ENCODE peak calls at places on chromosomes 16 and 17, in seven cellular contexts. One of them, this sample, is unnamed.

GRCh38 chr16:28502290-28502689 is 4.3 kb downstream of the IL27 start:
- DNase-seq in K562: no peak
- DNase-seq in SK-N-SH: no peak
- DNase-seq in tibial nerve: no peak
- DNase-seq in ovary: no peak
- DNase-seq in sigmoid colon: no peak
- DNase-seq in A549: no peak
- DNase-seq in this sample: no peak

GRCh38 chr16:86604436-86605220 is 26.3 kb downstream of the FOXL1 start:
- DNase-seq in K562: no peak
- DNase-seq in SK-N-SH: no peak
- DNase-seq in tibial nerve: no peak
- DNase-seq in ovary: no peak
- DNase-seq in sigmoid colon: no peak
- DNase-seq in A549: no peak
- DNase-seq in this sample: no peak

GRCh38 chr16:80804061-80804450 is 342 bp downstream of the CDYL2 start:
- DNase-seq in K562: no peak
- DNase-seq in SK-N-SH: no peak
- DNase-seq in tibial nerve: no peak
- DNase-seq in ovary: no peak
- DNase-seq in sigmoid colon: no peak
- DNase-seq in A549: peak; percentile 32
- DNase-seq in this sample: peak; percentile 34

GRCh38 chr16:47236716-47237115 is 93.0 kb upstream of the NETO2 start:
- DNase-seq in K562: no peak
- DNase-seq in SK-N-SH: no peak
- DNase-seq in tibial nerve: no peak
- DNase-seq in ovary: no peak
- DNase-seq in sigmoid colon: no peak
- DNase-seq in A549: no peak
- DNase-seq in this sample: no peak

GRCh38 chr17:77280304-77280910 is 139.6 kb downstream of the SEC14L1 start:
- DNase-seq in K562: no peak
- DNase-seq in SK-N-SH: peak; percentile 33
- DNase-seq in tibial nerve: no peak
- DNase-seq in ovary: no peak
- DNase-seq in sigmoid colon: no peak
- DNase-seq in A549: no peak
- DNase-seq in this sample: peak; percentile 65

GRCh38 chr17:81523139-81524062 is 4.8 kb upstream of the FSCN2 start:
- DNase-seq in K562: peak; percentile 56
- DNase-seq in SK-N-SH: peak; percentile 85
- DNase-seq in tibial nerve: no peak
- DNase-seq in ovary: no peak
- DNase-seq in sigmoid colon: peak; percentile 83
- DNase-seq in A549: no peak
- DNase-seq in this sample: no peak

GRCh38 chr17:28982191-28982793 is 23.5 kb downstream of the SEZ6 start:
- DNase-seq in K562: no peak
- DNase-seq in SK-N-SH: no peak
- DNase-seq in tibial nerve: no peak
- DNase-seq in ovary: no peak
- DNase-seq in sigmoid colon: no peak
- DNase-seq in A549: no peak
- DNase-seq in this sample: peak; percentile 16

GRCh38 chr16:84180519-84181140 is 6.2 kb downstream of the TAF1C start:
- DNase-seq in K562: peak; percentile 42
- DNase-seq in SK-N-SH: no peak
- DNase-seq in tibial nerve: no peak
- DNase-seq in ovary: no peak
- DNase-seq in sigmoid colon: no peak
- DNase-seq in A549: no peak
- DNase-seq in this sample: no peak

GRCh38 chr16:28912558-28912957 is 12.5 kb downstream of the RABEP2 start:
- DNase-seq in K562: peak; percentile 6
- DNase-seq in SK-N-SH: no peak
- DNase-seq in tibial nerve: no peak
- DNase-seq in ovary: no peak
- DNase-seq in sigmoid colon: no peak
- DNase-seq in A549: no peak
- DNase-seq in this sample: no peak

DNA sequence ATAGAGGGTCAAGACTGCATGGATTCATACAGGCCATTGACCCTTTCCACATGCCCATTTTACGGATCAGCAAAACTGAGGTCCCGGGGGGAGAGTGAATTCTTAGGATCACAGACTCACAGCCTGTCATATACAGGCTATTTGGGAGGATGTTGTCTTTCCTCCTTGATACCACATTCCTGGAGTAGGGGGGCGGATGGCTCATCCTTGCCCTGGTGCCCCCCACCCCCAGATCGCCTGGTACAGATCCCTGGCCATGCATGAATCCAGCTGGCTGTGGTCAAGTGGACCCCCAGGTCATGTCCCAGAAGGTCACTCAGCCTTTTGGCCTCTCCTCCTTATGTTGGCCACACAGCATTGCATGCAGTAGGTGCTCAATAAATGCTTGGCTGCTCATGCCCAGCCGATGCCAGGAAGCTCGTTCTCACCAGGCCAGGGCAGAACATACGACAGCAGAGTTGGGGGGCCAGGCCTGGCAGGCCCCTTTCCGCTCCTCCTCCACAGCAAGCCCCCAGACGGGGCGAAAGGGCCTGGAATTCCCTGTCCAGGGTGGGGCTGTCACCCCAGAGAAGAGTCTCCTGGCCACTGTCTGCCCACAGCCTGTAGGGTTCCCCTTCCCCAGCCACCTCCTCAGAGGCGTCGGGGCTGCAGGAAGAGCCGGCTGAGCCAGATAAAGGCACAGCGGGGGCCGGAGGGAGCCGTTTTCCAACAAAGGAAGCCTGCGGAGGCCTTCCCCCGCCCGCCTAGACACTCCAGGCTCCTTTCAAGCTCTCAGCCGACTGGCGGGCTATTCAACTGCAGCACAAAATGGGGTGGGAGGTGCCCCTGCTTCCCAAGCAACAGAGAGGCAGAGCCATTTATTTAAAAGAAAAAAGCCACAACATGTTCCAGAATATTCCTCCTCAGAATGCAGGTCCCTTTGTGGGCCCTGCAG is 215.7 kb upstream of the CIBAR2 start:
- DNase-seq in K562: peak; percentile 79
- DNase-seq in SK-N-SH: no peak
- DNase-seq in tibial nerve: no peak
- DNase-seq in ovary: no peak
- DNase-seq in sigmoid colon: no peak
- DNase-seq in A549: no peak
- DNase-seq in this sample: no peak
- TF ChIP-seq EP300 in K562: peak; percentile 79
- TF ChIP-seq EP300 in SK-N-SH: no peak
- TF ChIP-seq EP300 in tibial nerve: no peak
- TF ChIP-seq EP300 in ovary: no peak
- TF ChIP-seq EP300 in sigmoid colon: no peak
- TF ChIP-seq EP300 in A549: no peak
- TF ChIP-seq EP300 in this sample: no peak

DNA sequence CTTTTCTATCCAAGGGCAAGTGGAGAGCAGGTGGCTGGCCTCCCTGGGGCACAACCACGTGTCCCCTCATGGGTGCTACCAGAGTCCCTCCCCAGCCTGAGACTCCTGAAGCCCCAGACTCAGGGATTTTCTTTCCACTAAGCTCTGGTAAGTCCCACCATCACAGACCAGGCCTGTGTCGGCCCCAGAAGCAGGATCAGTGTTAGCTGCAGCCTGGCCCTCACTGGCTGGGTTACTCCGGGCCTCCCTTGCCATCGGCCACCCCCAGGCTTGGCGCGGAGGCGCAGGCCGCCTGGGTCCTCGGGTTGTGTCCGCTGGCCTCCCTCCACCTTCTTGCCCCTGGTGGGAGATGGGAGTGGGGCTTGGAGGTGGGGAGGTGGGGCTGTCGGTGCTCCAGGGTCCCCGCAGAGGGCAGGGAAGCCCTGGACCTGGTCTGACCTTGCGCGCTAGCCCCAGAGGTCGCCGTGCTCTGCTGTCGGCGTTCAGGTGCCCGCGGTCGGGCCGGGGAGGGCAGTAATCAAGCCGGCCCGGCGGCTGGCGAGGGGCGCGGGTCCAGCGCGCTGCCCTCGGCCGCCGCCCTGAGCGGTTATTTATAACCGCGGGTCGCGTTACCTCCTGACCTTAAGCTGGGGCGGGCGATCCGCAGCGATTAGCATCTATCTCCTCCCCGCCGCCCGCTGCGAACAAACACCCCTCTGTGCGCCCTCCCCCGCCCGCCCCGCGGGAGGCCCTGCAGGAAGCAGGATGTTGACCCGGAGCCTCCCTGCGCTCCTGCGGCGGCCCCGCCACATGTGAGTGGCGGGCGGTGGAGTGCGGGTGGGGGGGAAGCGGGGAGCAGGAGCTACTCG is 78.1 kb upstream of the TOB1 start:
- DNase-seq in K562: peak; percentile 95
- DNase-seq in SK-N-SH: peak; percentile 92
- DNase-seq in tibial nerve: peak; percentile 72
- DNase-seq in ovary: peak; percentile 62
- DNase-seq in sigmoid colon: peak; percentile 88
- DNase-seq in A549: peak; percentile 97
- DNase-seq in this sample: peak; percentile 92
- TF ChIP-seq EP300 in K562: peak; percentile 76
- TF ChIP-seq EP300 in SK-N-SH: peak; percentile 29
- TF ChIP-seq EP300 in tibial nerve: peak; percentile 56
- TF ChIP-seq EP300 in ovary: no peak
- TF ChIP-seq EP300 in sigmoid colon: no peak
- TF ChIP-seq EP300 in A549: peak; percentile 88
- TF ChIP-seq EP300 in this sample: no peak

DNA sequence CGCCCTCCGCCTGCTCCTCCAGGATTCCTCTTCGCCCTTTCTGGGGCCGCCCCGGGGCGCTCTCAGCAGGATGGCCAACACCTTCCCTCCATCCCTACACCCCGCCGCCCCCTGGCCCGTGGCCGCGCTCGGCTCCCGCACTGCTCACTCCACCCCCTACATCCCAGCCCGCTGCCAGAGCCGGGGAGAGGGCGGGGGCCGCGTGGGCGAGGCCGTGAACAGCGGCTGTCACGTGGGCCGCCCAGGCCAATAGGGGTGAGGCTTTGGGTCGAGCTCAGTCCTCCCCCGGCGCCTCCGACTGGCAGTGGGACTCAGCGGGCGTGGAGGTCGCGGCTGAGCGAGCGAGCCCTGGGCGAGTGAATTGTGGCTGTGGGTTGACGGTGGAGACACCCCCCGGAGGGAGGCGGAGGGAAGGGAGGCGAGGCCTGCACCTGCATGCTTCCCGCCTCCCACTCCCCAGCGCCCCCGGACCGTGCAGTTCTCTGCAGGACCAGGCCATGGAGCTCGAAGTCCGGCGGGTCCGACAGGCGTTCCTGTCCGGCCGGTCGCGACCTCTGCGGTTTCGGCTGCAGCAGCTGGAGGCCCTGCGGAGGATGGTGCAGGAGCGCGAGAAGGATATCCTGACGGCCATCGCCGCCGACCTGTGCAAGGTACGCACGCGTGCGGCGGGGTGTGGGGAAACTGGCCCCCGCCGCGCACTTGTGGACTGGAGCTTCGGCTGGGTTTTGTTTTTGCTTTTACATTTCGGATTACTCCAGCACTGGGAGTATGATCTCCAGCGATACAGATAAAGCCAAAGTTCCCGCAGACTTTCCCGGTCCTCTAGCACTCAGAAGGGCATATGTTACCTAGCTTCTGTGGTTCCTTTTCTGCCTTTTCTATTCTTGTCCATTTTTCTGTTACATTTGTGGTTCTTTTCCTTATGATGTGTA is at the start of gene ALDH3A2:
- DNase-seq in K562: peak; percentile 87
- DNase-seq in SK-N-SH: peak; percentile 99
- DNase-seq in tibial nerve: peak; percentile 97
- DNase-seq in ovary: peak; percentile 97
- DNase-seq in sigmoid colon: peak; percentile 98
- DNase-seq in A549: peak; percentile 99
- DNase-seq in this sample: peak; percentile 97
- TF ChIP-seq EP300 in K562: no peak
- TF ChIP-seq EP300 in SK-N-SH: no peak
- TF ChIP-seq EP300 in tibial nerve: peak; percentile 54
- TF ChIP-seq EP300 in ovary: no peak
- TF ChIP-seq EP300 in sigmoid colon: no peak
- TF ChIP-seq EP300 in A549: no peak
- TF ChIP-seq EP300 in this sample: no peak

GRCh38 chr17:50161023-50161910 is 4.5 kb upstream of the SGCA start:
- DNase-seq in K562: peak; percentile 99
- DNase-seq in SK-N-SH: peak; percentile 100
- DNase-seq in tibial nerve: peak; percentile 85
- DNase-seq in ovary: peak; percentile 95
- DNase-seq in sigmoid colon: peak; percentile 96
- DNase-seq in A549: peak; percentile 92
- DNase-seq in this sample: peak; percentile 94
- TF ChIP-seq EP300 in K562: peak; percentile 25
- TF ChIP-seq EP300 in SK-N-SH: peak; percentile 44
- TF ChIP-seq EP300 in tibial nerve: peak; percentile 65
- TF ChIP-seq EP300 in ovary: no peak
- TF ChIP-seq EP300 in sigmoid colon: no peak
- TF ChIP-seq EP300 in A549: no peak
- TF ChIP-seq EP300 in this sample: no peak

GRCh38 chr16:66383551-66383950 is 17.1 kb downstream of the CDH5 start:
- DNase-seq in K562: no peak
- DNase-seq in SK-N-SH: no peak
- DNase-seq in tibial nerve: no peak
- DNase-seq in ovary: no peak
- DNase-seq in sigmoid colon: peak; percentile 56
- DNase-seq in A549: no peak
- DNase-seq in this sample: no peak

GRCh38 chr16:66382966-66383299 is 16.4 kb downstream of the CDH5 start:
- DNase-seq in K562: no peak
- DNase-seq in SK-N-SH: no peak
- DNase-seq in tibial nerve: no peak
- DNase-seq in ovary: no peak
- DNase-seq in sigmoid colon: no peak
- DNase-seq in A549: peak; percentile 74
- DNase-seq in this sample: no peak

GRCh38 chr16:66380421-66380820 is 13.9 kb downstream of the CDH5 start:
- DNase-seq in K562: no peak
- DNase-seq in SK-N-SH: no peak
- DNase-seq in tibial nerve: no peak
- DNase-seq in ovary: no peak
- DNase-seq in sigmoid colon: no peak
- DNase-seq in A549: no peak
- DNase-seq in this sample: no peak

GRCh38 chr16:66381585-66382170 is 15.2 kb downstream of the CDH5 start:
- DNase-seq in K562: no peak
- DNase-seq in SK-N-SH: no peak
- DNase-seq in tibial nerve: no peak
- DNase-seq in ovary: no peak
- DNase-seq in sigmoid colon: no peak
- DNase-seq in A549: no peak
- DNase-seq in this sample: no peak

GRCh38 chr16:66382171-66382965 is 15.9 kb downstream of the CDH5 start:
- DNase-seq in K562: no peak
- DNase-seq in SK-N-SH: no peak
- DNase-seq in tibial nerve: no peak
- DNase-seq in ovary: no peak
- DNase-seq in sigmoid colon: peak; percentile 50
- DNase-seq in A549: peak; percentile 74
- DNase-seq in this sample: no peak
- TF ChIP-seq EP300 in K562: no peak
- TF ChIP-seq EP300 in SK-N-SH: no peak
- TF ChIP-seq EP300 in tibial nerve: peak; percentile 44
- TF ChIP-seq EP300 in ovary: no peak
- TF ChIP-seq EP300 in sigmoid colon: no peak
- TF ChIP-seq EP300 in A549: no peak
- TF ChIP-seq EP300 in this sample: no peak